ENCODE peak calls at places on chromosomes 16 and 17, in six cellular contexts. E is transverse colon; A is lung; O is mucosa of descending colon; T is CD4-positive, alpha-beta memory T cell; B is sigmoid colon. C is an unnamed sample. For H3K4me1, the result is how much of the 10 kb centered on the place peaks cover.

GRCh38 chr16:80518436-80518835 is 22.4 kb upstream of the DYNLRB2 start:
- DNase-seq in B (no peak), A (no peak), T (peak), O (no peak), E (peak), C (no peak)

GRCh38 chr17:1928976-1929375 is 96.2 kb downstream of the RTN4RL1 start:
- DNase-seq in E (no peak), O (no peak), B (no peak), A (no peak), T (no peak), C (peak)

GRCh38 chr17:55768946-55769624 is 18.2 kb downstream of the PCTP start:
- DNase-seq in T (no peak), O (no peak), A (no peak), E (no peak), B (no peak), C (no peak)

GRCh38 chr17:59165933-59166342 is 10.4 kb downstream of the PRR11 start:
- DNase-seq in T (peak), A (no peak), B (no peak), O (peak), E (peak), C (no peak)

GRCh38 chr16:1913327-1914083 is 4.7 kb downstream of the HS3ST6 start:
- DNase-seq in A (peak), O (peak), T (no peak), E (peak), B (no peak), C (no peak)

GRCh38 chr17:56441331-56441730 is 152.2 kb upstream of the NOG start:
- DNase-seq in E (no peak), T (no peak), O (no peak), A (no peak), B (no peak), C (no peak)

GRCh38 chr17:56902350-56902749 is 11.5 kb downstream of the TRIM25 start:
- DNase-seq in A (no peak), E (no peak), O (no peak), T (no peak), B (no peak), C (no peak)

GRCh38 chr17:44940321-44940720 is 7.3 kb downstream of the KIF18B start:
- DNase-seq in A (no peak), E (no peak), O (no peak), T (no peak), B (peak), C (no peak)

GRCh38 chr17:57953703-57954420 is 1.4 kb downstream of the CUEDC1 start:
- DNase-seq in A (no peak), O (no peak), B (peak), T (no peak), E (no peak), C (no peak)

GRCh38 chr17:37179893-37180292 is 195.9 kb upstream of the C17orf78 start:
- DNase-seq in B (no peak), O (no peak), A (no peak), T (no peak), E (no peak), C (no peak)

GRCh38 chr17:76733618-76733957 is 3.5 kb downstream of the SRSF2 start:
- DNase-seq in T (no peak), E (no peak), B (no peak), A (no peak), O (no peak), C (no peak)

GRCh38 chr17:76735006-76735405 is 2.1 kb downstream of the SRSF2 start:
- DNase-seq in E (no peak), T (no peak), A (no peak), O (no peak), B (no peak), C (no peak)

GRCh38 chr17:76732734-76733617 is 4.2 kb downstream of the SRSF2 start:
- DNase-seq in E (no peak), T (no peak), O (no peak), A (no peak), B (no peak), C (no peak)

GRCh38 chr17:76735586-76736348 is 1.4 kb downstream of the SRSF2 start:
- DNase-seq in A (no peak), T (no peak), O (no peak), B (no peak), E (no peak), C (no peak)

DNA sequence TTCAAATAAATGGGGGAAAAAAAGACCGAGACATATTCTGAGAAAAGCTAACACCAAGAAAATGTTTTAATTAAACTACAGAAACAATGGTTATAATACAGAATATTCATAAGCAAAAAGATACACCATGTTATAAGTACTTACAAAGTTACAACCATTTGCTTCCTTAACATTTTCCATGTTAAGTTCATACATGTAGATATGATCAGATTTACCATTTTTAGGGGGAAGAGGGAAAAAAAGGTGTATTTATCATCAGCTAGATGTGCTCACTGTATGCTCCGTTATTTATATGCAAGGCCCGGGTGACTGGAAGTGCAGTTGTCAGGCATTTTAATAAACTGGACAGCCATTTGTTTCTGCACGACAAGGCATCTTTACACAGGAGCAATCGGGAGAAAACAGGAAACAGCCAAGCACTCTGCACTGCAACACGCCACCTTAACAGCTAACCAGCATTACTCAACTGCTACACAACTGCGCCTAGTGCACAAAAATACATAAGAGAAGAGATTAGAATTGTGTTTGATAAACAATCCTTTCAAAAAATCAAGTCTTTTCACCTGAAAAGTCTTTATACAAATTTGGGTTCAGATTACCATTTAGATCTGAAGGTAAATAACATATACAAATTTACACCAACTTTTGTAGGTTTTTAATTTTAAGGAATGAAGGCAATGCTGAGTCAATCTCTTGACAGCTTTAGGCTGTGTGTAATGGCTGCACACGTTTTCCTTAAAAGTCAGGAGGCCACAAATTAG is 2.9 kb downstream of the SRSF2 start:
- DNase-seq in T (no peak), O (no peak), A (no peak), E (no peak), B (no peak), C (no peak)
- H3K4me1 ChIP-seq in T (half or more), O (under half), A (under half), E (half or more), B (half or more), C (under half)

DNA sequence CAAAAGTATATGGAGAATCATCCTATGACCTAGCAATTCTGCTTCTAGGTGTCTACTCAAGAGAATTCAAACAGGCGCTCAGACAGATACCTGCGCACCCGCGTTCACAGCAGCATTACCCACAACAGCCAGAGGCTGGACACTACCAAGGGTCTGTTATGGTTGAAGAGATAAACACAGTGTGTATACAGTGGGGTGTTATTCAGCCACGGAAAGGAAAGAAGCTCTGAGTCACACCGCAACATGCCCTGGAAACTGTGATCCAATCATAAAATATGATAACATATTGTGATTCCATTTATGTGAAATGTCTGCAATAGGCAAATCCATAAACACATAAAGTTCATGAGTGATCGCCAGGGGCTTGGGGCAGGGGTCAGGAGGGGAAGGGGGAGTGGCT is 18.0 kb upstream of the JPH3 start:
- DNase-seq in B (no peak), T (no peak), A (no peak), E (no peak), O (no peak), C (no peak)
- H3K4me1 ChIP-seq in B (under half), T (under half), A (under half), E (under half), O (under half), C (under half)

GRCh38 chr17:48514483-48514876 is 16.3 kb downstream of the HOXB1 start:
- DNase-seq in B (no peak), A (no peak), T (no peak), O (no peak), E (no peak), C (no peak)
- H3K4me1 ChIP-seq in B (under half), A (under half), T (under half), O (under half), E (under half), C (under half)

GRCh38 chr16:11250786-11251524 is 5.0 kb downstream of the SOCS1 start:
- DNase-seq in A (no peak), B (no peak), T (no peak), O (no peak), E (no peak), C (no peak)

GRCh38 chr16:11249233-11250061 is 6.6 kb downstream of the SOCS1 start:
- DNase-seq in T (no peak), A (no peak), E (no peak), O (no peak), B (no peak), C (peak)

GRCh38 chr16:11251525-11252481 is 4.2 kb downstream of the SOCS1 start:
- DNase-seq in E (peak), O (peak), T (peak), B (no peak), A (no peak), C (no peak)

GRCh38 chr16:11248133-11248532 is 7.9 kb downstream of the SOCS1 start:
- DNase-seq in B (no peak), T (no peak), A (no peak), E (no peak), O (no peak), C (no peak)

DNA sequence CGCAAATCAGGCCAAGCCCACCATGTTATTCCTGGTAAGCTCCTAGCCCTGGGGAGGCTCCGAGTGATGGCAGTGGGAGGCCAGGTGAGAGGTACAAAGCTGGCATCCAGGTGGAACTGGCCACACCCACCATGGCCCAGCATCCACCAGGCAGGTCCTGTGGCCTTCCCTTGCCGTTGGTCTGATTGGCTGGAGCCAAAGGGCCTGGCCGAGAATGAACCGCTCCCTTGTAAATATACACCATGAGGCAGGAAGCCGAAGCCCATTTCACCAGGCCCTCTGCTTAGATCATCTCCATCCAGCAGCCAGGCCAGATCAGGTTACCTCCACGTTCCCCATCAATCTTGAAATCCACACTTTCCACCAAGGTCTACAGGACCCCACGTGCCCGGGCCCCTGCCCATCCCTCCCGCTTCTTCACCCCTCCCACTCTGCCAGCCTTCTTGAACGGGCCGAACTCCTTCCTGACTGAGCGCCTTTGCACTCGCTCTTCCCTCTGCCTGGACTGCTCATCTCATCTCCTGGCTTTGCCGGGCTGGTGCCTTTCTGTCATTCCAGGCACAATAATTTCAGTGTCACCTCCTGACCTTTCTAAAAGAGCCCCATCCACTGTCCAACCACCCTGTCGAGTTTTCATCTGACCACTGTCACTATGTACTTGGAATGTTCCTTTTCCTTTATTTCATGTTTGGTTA is 5.8 kb downstream of the SOCS1 start:
- DNase-seq in B (no peak), A (no peak), T (no peak), O (no peak), E (no peak), C (no peak)
- H3K4me1 ChIP-seq in B (under half), A (under half), T (under half), O (under half), E (under half), C (under half)

DNA sequence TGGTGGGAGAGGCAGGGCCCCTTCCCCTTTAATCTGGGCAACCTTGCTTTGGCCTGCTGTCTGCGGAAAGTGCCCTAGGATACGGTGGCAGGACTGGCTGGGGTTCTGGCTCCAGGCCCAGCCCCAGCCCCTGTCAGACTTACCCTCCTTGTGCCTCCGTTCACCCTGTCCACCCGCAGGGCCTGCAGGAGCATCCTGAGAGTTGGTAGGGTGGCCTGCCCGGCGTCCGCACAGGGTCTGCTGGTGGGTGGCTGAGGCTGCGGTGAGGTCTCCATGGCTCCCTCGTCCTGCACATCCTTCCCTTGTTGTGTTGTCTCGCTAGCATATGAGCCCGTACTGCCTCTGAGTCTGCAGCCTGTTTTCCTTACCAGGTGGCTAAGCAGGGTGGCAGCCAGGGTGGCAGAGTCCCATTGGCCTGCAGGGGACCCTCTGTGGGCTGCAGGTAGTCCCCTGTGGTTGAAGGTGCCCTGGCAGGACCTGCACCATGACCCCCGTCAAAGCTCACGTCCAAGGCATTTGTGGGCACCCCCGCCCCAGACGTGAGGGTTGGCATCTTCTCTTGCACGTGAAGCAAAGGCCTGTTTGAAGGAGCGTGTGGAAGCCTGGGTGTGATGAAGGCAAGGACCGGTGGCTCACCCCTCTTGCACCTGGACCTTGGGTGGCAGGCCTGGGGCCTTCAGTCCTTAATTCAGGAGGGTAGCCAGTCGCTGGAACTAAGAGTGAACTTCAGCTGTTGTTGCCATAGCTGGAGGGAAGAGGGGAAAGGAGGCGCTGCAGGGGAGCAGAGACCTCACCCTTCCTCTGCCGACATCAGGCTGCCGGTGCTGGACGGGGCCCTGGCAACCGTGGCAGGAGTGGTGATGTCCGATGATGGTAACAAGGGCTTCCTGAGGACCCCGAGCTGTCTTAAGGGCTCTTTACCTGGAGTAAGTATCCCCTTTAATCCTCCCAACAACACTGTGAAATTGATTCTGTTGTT is 293.7 kb downstream of the SEC14L1 start:
- DNase-seq in E (no peak), T (no peak), B (no peak), A (no peak), O (no peak), C (no peak)
- H3K4me1 ChIP-seq in E (half or more), T (half or more), B (half or more), A (under half), O (half or more), C (half or more)

DNA sequence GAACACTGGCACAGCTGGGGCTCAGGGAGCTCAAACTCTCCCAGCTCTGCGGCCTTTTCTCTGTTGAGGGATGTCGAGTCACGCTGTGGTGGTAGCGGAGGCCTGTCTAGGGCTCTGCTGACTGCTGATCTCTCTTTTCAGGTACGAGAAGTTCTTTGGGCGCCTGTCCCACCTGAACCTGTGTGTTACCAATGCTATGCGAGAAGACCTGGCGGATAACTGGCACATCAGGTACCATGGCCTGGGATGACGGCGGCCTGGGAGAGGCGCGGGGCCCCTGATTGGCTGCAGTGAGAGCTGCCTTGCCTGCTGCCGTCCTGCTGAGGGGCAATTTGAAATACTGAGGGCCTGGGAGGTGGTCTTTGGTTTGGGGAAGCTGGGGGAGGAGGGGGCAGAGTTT is 5.7 kb downstream of the ALG1 start:
- DNase-seq in O (no peak), T (no peak), E (no peak), A (no peak), B (no peak), C (no peak)
- H3K4me1 ChIP-seq in O (under half), T (under half), E (under half), A (under half), B (under half), C (under half)

DNA sequence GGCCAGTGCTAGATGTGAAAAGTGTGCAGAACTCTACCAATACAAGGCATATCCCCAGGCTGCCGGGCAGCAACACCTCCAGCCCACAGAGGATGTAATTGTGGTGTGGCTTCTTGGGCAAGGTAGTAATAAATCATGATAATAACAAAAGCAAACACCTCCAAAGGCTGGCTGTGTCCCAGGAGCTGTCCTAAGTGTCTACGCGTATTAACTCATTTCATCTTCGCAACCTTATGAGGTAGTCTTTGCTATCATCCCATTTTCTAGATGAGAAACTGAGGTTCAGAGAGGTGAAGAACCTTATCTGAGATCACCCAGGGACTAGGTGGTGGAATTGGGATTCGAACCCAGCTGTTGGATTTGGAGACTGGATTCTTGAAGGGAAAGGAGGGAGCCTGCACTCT is 5.3 kb downstream of the PDK2 start:
- DNase-seq in B (no peak), A (no peak), E (peak), T (no peak), O (peak), C (no peak)
- H3K4me1 ChIP-seq in B (half or more), A (under half), E (half or more), T (under half), O (half or more), C (under half)

GRCh38 chr16:85002643-85003042 is 8.7 kb downstream of the ZDHHC7 start:
- DNase-seq in E (peak), B (no peak), A (no peak), O (peak), T (no peak), C (peak)
- H3K4me1 ChIP-seq in E (half or more), B (half or more), A (under half), O (half or more), T (under half), C (under half)

GRCh38 chr17:16953347-16953746 is 18.6 kb downstream of the TNFRSF13B start:
- DNase-seq in E (no peak), O (no peak), T (no peak), B (no peak), A (no peak), C (no peak)
- H3K4me1 ChIP-seq in E (under half), O (under half), T (under half), B (under half), A (under half), C (under half)

GRCh38 chr17:78126895-78127239 is 1.7 kb downstream of the TMC6 start:
- DNase-seq in O (no peak), B (no peak), E (no peak), A (no peak), T (no peak), C (peak)
- H3K4me1 ChIP-seq in O (under half), B (under half), E (half or more), A (under half), T (half or more), C (under half)